ENCODE peak calls at places on chromosomes 3 and 15, in four cellular contexts. W is activated T-cell treated with anti-CD3 and anti-CD28 coated beads for 1 hour, V is IMR-90, B is MCF 10A. L is an unnamed sample.

GRCh38 chr3:113157408-113157980 is 53.9 kb upstream of the BOC start:
- DNase-seq in W (no peak), V (no peak), B (no peak), L (no peak)

GRCh38 chr3:41846850-41847249 is 115.1 kb downstream of the ULK4 start:
- DNase-seq in W (no peak), V (no peak), B (no peak), L (no peak)

GRCh38 chr3:120432105-120432860 is 18.5 kb downstream of the FSTL1 start:
- DNase-seq in W (no peak), V (peak), B (no peak), L (no peak)

GRCh38 chr3:159532577-159532976 is 456.1 kb upstream of the IL12A start:
- DNase-seq in W (no peak), V (peak), B (no peak), L (no peak)

GRCh38 chr15:77032647-77033416 is 37.9 kb downstream of the PSTPIP1 start:
- DNase-seq in W (no peak), V (no peak), B (no peak), L (no peak)

GRCh38 chr3:12986031-12986430 is 87.2 kb downstream of the IQSEC1 start:
- DNase-seq in W (no peak), V (no peak), B (no peak), L (no peak)

GRCh38 chr15:30859091-30859874 is 44.4 kb upstream of the FAN1 start:
- DNase-seq in W (no peak), V (peak), B (peak), L (no peak)

GRCh38 chr3:193499152-193499551 is 55.5 kb downstream of the ATP13A4 start:
- DNase-seq in W (no peak), V (no peak), B (peak), L (no peak)

GRCh38 chr15:101440846-101441590 is 48.5 kb downstream of the PCSK6 start:
- DNase-seq in W (no peak), V (no peak), B (no peak), L (no peak)

GRCh38 chr3:184532940-184533732 is 28.4 kb upstream of the EPHB3 start:
- DNase-seq in W (no peak), V (no peak), B (no peak), L (no peak)

GRCh38 chr15:94287794-94288246 is 56.5 kb downstream of the MCTP2 start:
- DNase-seq in W (no peak), V (no peak), B (no peak), L (no peak)

GRCh38 chr3:707041-707440 is 385.8 kb upstream of the CNTN6 start:
- DNase-seq in W (no peak), V (no peak), B (no peak), L (no peak)

GRCh38 chr15:42332331-42332730 is 27.0 kb upstream of the CAPN3 start:
- DNase-seq in W (no peak), V (peak), B (no peak), L (no peak)

GRCh38 chr3:155112661-155113389 is 32.7 kb downstream of the MME start:
- DNase-seq in W (no peak), V (no peak), B (no peak), L (no peak)

GRCh38 chr3:128080323-128080898 is 28.2 kb downstream of the SEC61A1 start:
- DNase-seq in W (no peak), V (peak), B (peak), L (no peak)

GRCh38 chr3:193830791-193831191 is 237.8 kb downstream of the OPA1 start:
- DNase-seq in W (no peak), V (no peak), B (peak), L (no peak)

GRCh38 chr3:34106879-34107278 is 308.4 kb downstream of the PDCD6IP start:
- DNase-seq in W (no peak), V (no peak), B (peak), L (no peak)

GRCh38 chr15:69480932-69481331 is 28.3 kb downstream of the RPLP1 start:
- DNase-seq in W (no peak), V (no peak), B (no peak), L (no peak)

GRCh38 chr15:101017041-101017754 is 98.0 kb downstream of the LRRK1 start:
- DNase-seq in W (no peak), V (peak), B (no peak), L (no peak)

GRCh38 chr15:72227192-72227586 is 3.8 kb downstream of the PKM start:
- DNase-seq in W (no peak), V (peak), B (peak), L (no peak)

GRCh38 chr3:66747251-66747650 is 246.4 kb upstream of the LRIG1 start:
- DNase-seq in W (no peak), V (peak), B (no peak), L (no peak)

GRCh38 chr15:101065570-101066221 is 146.5 kb downstream of the LRRK1 start:
- DNase-seq in W (no peak), V (no peak), B (no peak), L (no peak)

GRCh38 chr15:77030928-77031375 is 36.0 kb downstream of the PSTPIP1 start:
- DNase-seq in W (no peak), V (no peak), B (no peak), L (no peak)

GRCh38 chr3:11655188-11655928 is 11.6 kb upstream of the VGLL4 start:
- DNase-seq in W (no peak), V (no peak), B (peak), L (no peak)

GRCh38 chr3:113485161-113485609 is 29.8 kb downstream of the SPICE1 start:
- DNase-seq in W (peak), V (no peak), B (no peak), L (no peak)

GRCh38 chr3:134373278-134373941 is 837 bp downstream of the AMOTL2 start:
- DNase-seq in W (no peak), V (peak), B (peak), L (no peak)

GRCh38 chr3:88105325-88105724 is 44.4 kb upstream of the C3orf38 start:
- DNase-seq in W (no peak), V (no peak), B (peak), L (no peak)

GRCh38 chr3:152331975-152332374 is 63.2 kb downstream of the MBNL1 start:
- DNase-seq in W (no peak), V (peak), B (no peak), L (no peak)

GRCh38 chr3:32844914-32845313 is 27.1 kb downstream of the TRIM71 start:
- DNase-seq in W (no peak), V (no peak), B (peak), L (no peak)

GRCh38 chr3:138197058-138197457 is 10.0 kb downstream of the ARMC8 start:
- DNase-seq in W (no peak), V (peak), B (no peak), L (no peak)

GRCh38 chr15:68281008-68281407 is 3.5 kb downstream of the FEM1B start:
- DNase-seq in W (no peak), V (no peak), B (no peak), L (no peak)

GRCh38 chr15:95459288-95459687 is 871.2 kb upstream of the NR2F2 start:
- DNase-seq in W (no peak), V (no peak), B (no peak), L (no peak)

GRCh38 chr3:168865022-168865551 is 769.4 kb upstream of the GOLIM4 start:
- DNase-seq in W (no peak), V (peak), B (peak), L (no peak)

GRCh38 chr3:118984699-118985098 is 49.9 kb downstream of the IGSF11 start:
- DNase-seq in W (no peak), V (no peak), B (no peak), L (no peak)

GRCh38 chr3:128011140-128011539 is 41.1 kb upstream of the SEC61A1 start:
- DNase-seq in W (no peak), V (peak), B (peak), L (no peak)

GRCh38 chr3:43733459-43734384 is 43.0 kb downstream of the ABHD5 start:
- DNase-seq in W (no peak), V (peak), B (no peak), L (no peak)

GRCh38 chr3:71916747-71917369 is 131.9 kb upstream of the PROK2 start:
- DNase-seq in W (no peak), V (peak), B (peak), L (no peak)